ENCODE peak calls at places on chromosomes 1 and 21, in ten cellular contexts. Z is activated CD8-positive, alpha-beta memory T cell treated with anti-CD3 and anti-CD28 coated beads, Interleukin-2, amount 50 U/mL, for 48 hours; U is stimulated activated CD8-positive, alpha-beta memory T cell treated with anti-CD3 and anti-CD28 coated beads, Interleukin-15, amount 100 ng/mL, for 48 hours; V is WTC11; R is ureter; H is tibial artery; P is GM13977; L is H4; X is hepatic stellate cell; K is LHCN-M2. B is an unnamed sample.

GRCh38 chr1:19457555-19457954 is 27.8 kb downstream of the CAPZB start:
- DNase-seq in P (no peak), Z (no peak), R (no peak), X (no peak), K (no peak), L (no peak), H (no peak), U (no peak), V (no peak), B (no peak)

GRCh38 chr1:16422041-16422440 is 15.2 kb downstream of the SPATA21 start:
- DNase-seq in X (no peak), Z (no peak), H (no peak), V (no peak), K (no peak), P (no peak), L (no peak), U (no peak), R (no peak), B (no peak)

GRCh38 chr1:63797056-63797726 is 23.4 kb downstream of the ROR1 start:
- DNase-seq in X (no peak), L (no peak), P (no peak), Z (no peak), H (no peak), V (no peak), R (no peak), K (peak), U (no peak), B (no peak)

GRCh38 chr1:159229486-159229885 is 24.8 kb downstream of the ACKR1 start:
- DNase-seq in U (no peak), P (no peak), L (peak), K (peak), V (no peak), R (no peak), Z (no peak), H (no peak), X (no peak), B (peak)

GRCh38 chr1:243926299-243926698 is 76.3 kb upstream of the AKT3 start:
- DNase-seq in R (no peak), V (no peak), Z (no peak), K (no peak), L (no peak), U (no peak), X (no peak), H (no peak), P (no peak), B (no peak)

GRCh38 chr1:235391879-235392278 is 24.7 kb downstream of the TBCE start:
- DNase-seq in U (no peak), K (no peak), X (no peak), R (no peak), H (no peak), L (no peak), V (no peak), Z (no peak), P (no peak), B (no peak)

GRCh38 chr21:19767546-19767945 is 1230.7 kb upstream of the NCAM2 start:
- DNase-seq in V (no peak), R (no peak), L (no peak), P (no peak), K (no peak), H (no peak), Z (no peak), X (no peak), U (no peak), B (no peak)

GRCh38 chr1:14314032-14314431 is 284.5 kb upstream of the KAZN start:
- DNase-seq in P (no peak), R (no peak), H (no peak), V (no peak), Z (no peak), X (no peak), L (no peak), U (no peak), K (no peak), B (no peak)

GRCh38 chr1:186958520-186958919 is 129.8 kb downstream of the PLA2G4A start:
- DNase-seq in K (no peak), Z (no peak), P (no peak), X (peak), R (no peak), L (peak), U (no peak), V (no peak), H (no peak), B (no peak)

GRCh38 chr1:18182518-18183160 is 75.0 kb downstream of the IGSF21 start:
- DNase-seq in P (no peak), H (peak), V (no peak), Z (no peak), R (peak), X (no peak), L (peak), U (no peak), K (no peak), B (peak)

GRCh38 chr1:167617100-167617949 is 12.7 kb upstream of the RCSD1 start:
- DNase-seq in Z (peak), V (no peak), U (no peak), L (no peak), R (no peak), X (peak), H (peak), K (peak), P (no peak), B (peak)

GRCh38 chr1:227092054-227092453 is 152.0 kb downstream of the COQ8A start:
- DNase-seq in L (no peak), Z (no peak), R (no peak), X (no peak), H (no peak), V (no peak), P (no peak), K (no peak), U (no peak), B (no peak)

GRCh38 chr1:33388989-33389771 is 41.7 kb downstream of the PHC2 start:
- DNase-seq in R (no peak), U (no peak), V (no peak), X (peak), P (no peak), K (peak), L (no peak), Z (no peak), H (no peak), B (no peak)

GRCh38 chr1:42931108-42931539 is 27.5 kb downstream of the SLC2A1 start:
- DNase-seq in K (peak), V (peak), H (no peak), P (peak), X (peak), L (peak), Z (peak), U (no peak), R (peak), B (peak)

GRCh38 chr1:247453256-247453655 is 4.6 kb downstream of the OR2B11 start:
- DNase-seq in U (no peak), P (no peak), V (no peak), H (no peak), K (no peak), Z (no peak), R (no peak), X (no peak), L (no peak), B (no peak)

GRCh38 chr1:208268541-208269337 is 24.6 kb upstream of the PLXNA2 start:
- DNase-seq in H (no peak), Z (no peak), X (no peak), P (no peak), U (no peak), L (no peak), V (no peak), K (no peak), R (no peak), B (no peak)

GRCh38 chr1:10765734-10766478 is 30.5 kb downstream of the CASZ1 start:
- DNase-seq in K (no peak), L (peak), Z (no peak), X (no peak), U (no peak), V (no peak), P (no peak), R (no peak), H (no peak), B (no peak)

GRCh38 chr1:116763116-116763786 is 9.0 kb downstream of the CD2 start:
- DNase-seq in R (no peak), H (no peak), V (no peak), P (no peak), X (no peak), K (no peak), U (peak), Z (peak), L (no peak), B (no peak)

GRCh38 chr1:198196630-198197029 is 39.8 kb downstream of the NEK7 start:
- DNase-seq in L (no peak), Z (no peak), V (no peak), R (no peak), P (no peak), K (no peak), U (no peak), H (no peak), X (no peak), B (no peak)

GRCh38 chr1:237814319-237814924 is 76.3 kb downstream of the ZP4 start:
- DNase-seq in L (peak), Z (no peak), R (no peak), P (peak), V (no peak), X (no peak), K (peak), U (no peak), H (no peak), B (peak)

GRCh38 chr1:116770625-116771024 is 16.4 kb downstream of the CD2 start:
- DNase-seq in P (no peak), Z (no peak), V (no peak), H (no peak), X (no peak), R (no peak), K (no peak), U (no peak), L (no peak), B (no peak)

GRCh38 chr1:244096066-244096610 is 45.1 kb downstream of the ZBTB18 start:
- DNase-seq in K (no peak), Z (no peak), L (no peak), V (no peak), X (no peak), U (no peak), R (no peak), H (no peak), P (no peak), B (peak)

GRCh38 chr1:225870883-225871282 is 11.3 kb downstream of the TMEM63A start:
- DNase-seq in Z (no peak), U (no peak), L (no peak), P (no peak), V (no peak), X (no peak), K (no peak), H (no peak), R (no peak), B (no peak)

GRCh38 chr1:162416909-162417308 is 5.0 kb upstream of the SH2D1B start:
- DNase-seq in K (no peak), L (no peak), H (no peak), P (no peak), V (no peak), Z (no peak), R (no peak), U (no peak), X (no peak), B (no peak)

GRCh38 chr1:897176-897575 is 26.5 kb upstream of the SAMD11 start:
- DNase-seq in Z (no peak), H (no peak), R (no peak), L (no peak), X (no peak), P (no peak), V (no peak), K (no peak), U (no peak), B (no peak)

GRCh38 chr1:27563407-27564263 is 40.3 kb downstream of the AHDC1 start:
- DNase-seq in U (no peak), V (no peak), R (peak), X (peak), Z (no peak), H (peak), K (peak), L (no peak), P (no peak), B (peak)

GRCh38 chr1:179083031-179083345 is 1.1 kb downstream of the TOR3A start:
- DNase-seq in V (no peak), H (no peak), L (no peak), P (peak), R (no peak), U (no peak), X (no peak), K (no peak), Z (no peak), B (peak)

GRCh38 chr1:3032371-3032862 is 11.2 kb downstream of the ACTRT2 start:
- DNase-seq in P (no peak), H (no peak), X (no peak), Z (no peak), V (no peak), L (no peak), R (no peak), K (no peak), U (no peak), B (no peak)

GRCh38 chr1:118154220-118154619 is 30.8 kb downstream of the SPAG17 start:
- DNase-seq in R (no peak), V (no peak), U (no peak), Z (no peak), H (no peak), X (no peak), K (peak), P (peak), L (peak), B (peak)

GRCh38 chr1:81547912-81548303 is 252.8 kb upstream of the ADGRL2 start:
- DNase-seq in Z (no peak), U (no peak), K (no peak), H (no peak), P (peak), X (no peak), L (no peak), R (no peak), V (no peak), B (no peak)

GRCh38 chr1:154141240-154141639 is 13.6 kb downstream of the NUP210L start:
- DNase-seq in V (no peak), Z (no peak), R (no peak), K (no peak), U (no peak), X (no peak), L (no peak), P (no peak), H (no peak), B (no peak)

B was measured in mesendoderm.